ENCODE peak calls at places on chromosomes 6 and 20, in ten cellular contexts. G is hypothalamus, Z is Peyer's patch, M is ACHN, S is ELR, R is adrenal gland, W is transverse colon, B is aorta, N is mucosa of gallbladder, J is GM20000. E is an unnamed sample.

GRCh38 chr20:19502169-19502568 is 255.9 kb upstream of the RIN2 start:
- DNase-seq in G (no peak), Z (no peak), M (no peak), S (no peak), R (no peak), W (no peak), B (no peak), N (no peak), J (no peak), E (no peak)

GRCh38 chr6:168029459-168030217 is 32.2 kb downstream of the KIF25 start:
- DNase-seq in G (no peak), Z (no peak), M (no peak), S (no peak), R (no peak), W (no peak), B (no peak), N (no peak), J (no peak), E (no peak)

GRCh38 chr6:143160008-143160407 is 99.3 kb downstream of the AIG1 start:
- DNase-seq in G (no peak), Z (no peak), M (peak), S (peak), R (no peak), W (no peak), B (no peak), N (no peak), J (no peak), E (no peak)

GRCh38 chr20:34300809-34301586 is 2.2 kb downstream of the AHCY start:
- DNase-seq in G (no peak), Z (no peak), M (no peak), S (no peak), R (no peak), W (no peak), B (no peak), N (no peak), J (no peak), E (no peak)

GRCh38 chr6:148509789-148510581 is 167.3 kb downstream of the SASH1 start:
- DNase-seq in G (no peak), Z (peak), M (no peak), S (peak), R (no peak), W (peak), B (peak), N (no peak), J (peak), E (no peak)

GRCh38 chr6:94478178-94479140 is 1059.1 kb upstream of the EPHA7 start:
- DNase-seq in G (no peak), Z (no peak), M (no peak), S (no peak), R (no peak), W (no peak), B (no peak), N (no peak), J (no peak), E (no peak)

GRCh38 chr6:106773482-106773881 is 144.1 kb downstream of the QRSL1 start:
- DNase-seq in G (no peak), Z (no peak), M (no peak), S (no peak), R (no peak), W (no peak), B (no peak), N (no peak), J (no peak), E (no peak)

GRCh38 chr6:135451617-135452190 is 45.8 kb downstream of the AHI1 start:
- DNase-seq in G (no peak), Z (no peak), M (peak), S (peak), R (no peak), W (no peak), B (no peak), N (no peak), J (peak), E (no peak)

GRCh38 chr20:61742097-61742805 is 323.4 kb downstream of the TAF4 start:
- DNase-seq in G (no peak), Z (no peak), M (no peak), S (no peak), R (no peak), W (no peak), B (no peak), N (no peak), J (no peak), E (no peak)

GRCh38 chr20:7856756-7857155 is 83.5 kb downstream of the HAO1 start:
- DNase-seq in G (no peak), Z (no peak), M (no peak), S (peak), R (no peak), W (no peak), B (no peak), N (no peak), J (no peak), E (peak)

GRCh38 chr6:50936277-50936681 is 117.6 kb downstream of the TFAP2B start:
- DNase-seq in G (no peak), Z (no peak), M (no peak), S (no peak), R (no peak), W (no peak), B (no peak), N (no peak), J (no peak), E (no peak)

GRCh38 chr6:5782783-5783567 is 223.8 kb downstream of the NRN1 start:
- DNase-seq in G (no peak), Z (peak), M (no peak), S (no peak), R (no peak), W (peak), B (peak), N (peak), J (no peak), E (no peak)

GRCh38 chr20:7540923-7541322 is 399.3 kb downstream of the HAO1 start:
- DNase-seq in G (no peak), Z (no peak), M (no peak), S (no peak), R (no peak), W (no peak), B (no peak), N (no peak), J (no peak), E (no peak)